ENCODE peak calls at places on chromosomes 6 and 20, in eight cellular contexts. Y is choroid plexus epithelial cell; E is PC-3; S is SHP77 treated with DMSO at 0.1 percent for 48 hours; R is mammary epithelial cell; H is activated CD4-positive, alpha-beta T cell treated with anti-CD3 and anti-CD28 coated beads, Interleukin-2, amount 50 U/mL, for 1 hour; M is NCI-H2029; J is LHCN-M2. P is an unnamed sample.

GRCh38 chr20:22560817-22561216 is 23.6 kb downstream of the FOXA2 start:
- DNase-seq in Y (no peak), E (no peak), S (no peak), R (no peak), H (no peak), M (no peak), J (no peak), P (no peak)

GRCh38 chr6:35183935-35184334 is 29.8 kb upstream of the SCUBE3 start:
- DNase-seq in Y (no peak), E (no peak), S (no peak), R (no peak), H (no peak), M (no peak), J (no peak), P (no peak)

GRCh38 chr20:32215147-32215546 is 7.5 kb downstream of the POFUT1 start:
- DNase-seq in Y (no peak), E (no peak), S (no peak), R (no peak), H (no peak), M (no peak), J (no peak), P (no peak)

GRCh38 chr6:63899550-63899949 is 263.9 kb downstream of the PHF3 start:
- DNase-seq in Y (peak; percentile 43), E (peak; percentile 67), S (no peak), R (peak; percentile 75), H (no peak), M (no peak), J (peak; percentile 44), P (no peak)

GRCh38 chr6:133701633-133702331 is 187.1 kb upstream of the TCF21 start:
- DNase-seq in Y (peak; percentile 53), E (peak; percentile 38), S (no peak), R (no peak), H (no peak), M (no peak), J (peak; percentile 89), P (no peak)

GRCh38 chr6:100612101-100612500 is 147.4 kb upstream of the SIM1 start:
- DNase-seq in Y (no peak), E (no peak), S (no peak), R (no peak), H (no peak), M (no peak), J (no peak), P (no peak)

GRCh38 chr20:29497261-29497671 is 1760.2 kb upstream of the DEFB115 start:
- DNase-seq in Y (peak; percentile 52), E (peak; percentile 54), S (peak; percentile 97), R (no peak), H (no peak), M (peak; percentile 56), J (no peak), P (no peak)

GRCh38 chr6:109227646-109228045 is 132.3 kb downstream of the CEP57L1 start:
- DNase-seq in Y (no peak), E (no peak), S (no peak), R (no peak), H (no peak), M (no peak), J (no peak), P (no peak)

GRCh38 chr6:27414996-27415395 is 26.4 kb downstream of the ZNF391 start:
- DNase-seq in Y (no peak), E (peak; percentile 52), S (no peak), R (peak; percentile 25), H (no peak), M (no peak), J (peak; percentile 3), P (no peak)

GRCh38 chr6:26185802-26186201 is 98.6 kb downstream of the HFE start:
- DNase-seq in Y (no peak), E (no peak), S (no peak), R (no peak), H (no peak), M (no peak), J (no peak), P (no peak)

GRCh38 chr20:42444799-42445198 is 744.9 kb downstream of the PTPRT start:
- DNase-seq in Y (no peak), E (no peak), S (no peak), R (no peak), H (no peak), M (no peak), J (no peak), P (no peak)

GRCh38 chr6:31958412-31958740 is 395 bp downstream of the NELFE start:
- DNase-seq in Y (no peak), E (no peak), S (no peak), R (no peak), H (no peak), M (no peak), J (no peak), P (peak; percentile 13)